ENCODE peak calls at places on chromosomes 12 and 14, in four cellular contexts. H is GM12878, W is K562, D is HepG2. E is an unnamed sample.

GRCh38 chr12:115341442-115341841 is 657.5 kb upstream of the TBX3 start:
- DNase-seq in H (no peak), D (no peak), W (no peak), E (no peak)

GRCh38 chr14:90900712-90901111 is 84.5 kb upstream of the TTC7B start:
- DNase-seq in W (no peak), D (no peak), H (no peak), E (no peak)

GRCh38 chr14:69303086-69303485 is 43.1 kb downstream of the GALNT16 start:
- DNase-seq in W (no peak), D (no peak), H (no peak), E (no peak)

GRCh38 chr12:113912761-113913295 is 53.3 kb downstream of the RBM19 start:
- DNase-seq in D (peak; percentile 50), H (no peak), W (peak; percentile 79), E (peak; percentile 80)

GRCh38 chr12:42987216-42987631 is 397.7 kb upstream of the PRICKLE1 start:
- DNase-seq in W (no peak), H (no peak), D (no peak), E (no peak)

GRCh38 chr12:90899456-90900182 is 55.4 kb downstream of the CCER1 start:
- DNase-seq in W (no peak), H (no peak), D (no peak), E (no peak)

GRCh38 chr12:63419119-63419518 is 249.2 kb downstream of the DPY19L2 start:
- DNase-seq in H (no peak), D (no peak), W (no peak), E (no peak)

GRCh38 chr12:118010903-118011302 is 5.6 kb upstream of the RFC5 start:
- DNase-seq in W (no peak), H (no peak), D (no peak), E (no peak)

GRCh38 chr12:53365245-53365904 is 14.6 kb upstream of the SP1 start:
- DNase-seq in D (no peak), W (peak; percentile 45), H (no peak), E (no peak)

GRCh38 chr12:94305293-94305957 is 154.2 kb downstream of the CEP83 start:
- DNase-seq in D (peak; percentile 61), W (no peak), H (peak; percentile 67), E (no peak)

GRCh38 chr12:5015711-5016492 is 27.8 kb upstream of the KCNA5 start:
- DNase-seq in D (no peak), W (no peak), H (no peak), E (no peak)

GRCh38 chr12:46950116-46950515 is 124.3 kb upstream of the SLC38A4 start:
- DNase-seq in H (no peak), W (no peak), D (no peak), E (no peak)

GRCh38 chr12:65205886-65206285 is 36.5 kb downstream of the LEMD3 start:
- DNase-seq in H (no peak), D (no peak), W (no peak), E (no peak)

GRCh38 chr12:45572114-45572513 is 157.4 kb upstream of the ARID2 start:
- DNase-seq in W (no peak), H (no peak), D (no peak), E (no peak)

GRCh38 chr14:100898935-100899840 is 4.3 kb downstream of the RTL1 start:
- DNase-seq in D (no peak), W (no peak), H (no peak), E (no peak)

GRCh38 chr14:88614218-88614907 is 51.5 kb downstream of the ZC3H14 start:
- DNase-seq in W (no peak), H (no peak), D (no peak), E (no peak)

GRCh38 chr14:76924363-76925151 is 98.3 kb downstream of the LRRC74A start:
- DNase-seq in D (peak; percentile 36), H (no peak), W (peak; percentile 20), E (no peak)

GRCh38 chr14:30601579-30601916 is 20.6 kb upstream of the SCFD1 start:
- DNase-seq in H (no peak), W (no peak), D (no peak), E (no peak)

GRCh38 chr14:30607156-30607780 is 14.9 kb upstream of the SCFD1 start:
- DNase-seq in W (no peak), H (no peak), D (no peak), E (no peak)

GRCh38 chr14:30608533-30609006 is 13.5 kb upstream of the SCFD1 start:
- DNase-seq in W (no peak), D (no peak), H (no peak), E (no peak)

GRCh38 chr14:30600907-30601578 is 21.1 kb upstream of the SCFD1 start:
- DNase-seq in W (no peak), D (no peak), H (no peak), E (no peak)

GRCh38 chr14:30603402-30603801 is 18.7 kb upstream of the SCFD1 start:
- DNase-seq in D (no peak), H (no peak), W (no peak), E (no peak)
- TF ChIP-seq BHLHE40 in D (no peak), H (no peak), W (no peak), E (no peak)

DNA sequence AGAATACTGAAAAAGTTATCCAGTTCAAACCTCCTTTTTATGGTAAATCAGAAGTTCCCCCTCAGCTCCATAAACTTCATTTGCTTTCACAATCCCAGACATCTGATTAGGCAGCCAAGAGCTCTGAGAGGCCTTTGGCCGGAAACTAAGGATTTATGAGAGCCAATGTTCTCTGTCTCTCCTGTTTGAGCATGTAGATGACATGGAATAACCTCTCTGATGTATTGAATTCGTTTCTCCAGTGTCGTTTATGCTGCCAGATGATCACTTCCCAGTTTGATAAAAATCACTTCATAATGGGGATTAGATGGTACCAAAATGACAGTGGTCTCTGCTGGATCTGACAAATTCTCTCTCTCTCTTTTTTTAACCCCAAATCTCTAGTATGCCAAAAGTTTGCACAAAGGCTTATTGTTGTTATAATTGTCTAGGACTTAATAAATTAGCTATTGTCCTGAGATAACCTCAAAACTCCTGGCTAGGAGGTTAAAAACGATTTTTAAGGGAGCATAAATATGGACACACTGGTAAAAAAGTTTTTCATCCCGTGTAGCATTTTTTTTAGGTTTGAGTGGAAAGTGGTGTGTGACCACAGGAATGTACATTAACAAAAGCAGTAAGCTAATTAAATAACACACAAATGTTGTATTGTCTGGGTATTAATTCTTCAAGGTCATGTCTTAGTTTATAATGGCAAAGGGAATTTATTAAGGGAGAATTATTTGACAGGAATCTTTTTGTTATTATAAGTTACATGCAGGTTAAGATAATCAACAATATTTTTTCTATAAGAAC is 82.6 kb upstream of the USP44 start:
- DNase-seq in D (no peak), H (no peak), W (no peak), E (no peak)
- TF ChIP-seq SP1 in D (no peak), H (no peak), W (no peak), E (no peak)

GRCh38 chr14:22448905-22449611 is 140.0 kb downstream of the DAD1 start:
- DNase-seq in H (no peak), D (no peak), W (no peak), E (no peak)
- TF ChIP-seq FOXM1 in H (no peak), D (no peak), W (no peak), E (no peak)

GRCh38 chr14:37544407-37544806 is 50.6 kb downstream of the FOXA1 start:
- DNase-seq in D (no peak), H (no peak), W (no peak), E (no peak)
- TF ChIP-seq BHLHE40 in D (no peak), H (no peak), W (no peak), E (no peak)

DNA sequence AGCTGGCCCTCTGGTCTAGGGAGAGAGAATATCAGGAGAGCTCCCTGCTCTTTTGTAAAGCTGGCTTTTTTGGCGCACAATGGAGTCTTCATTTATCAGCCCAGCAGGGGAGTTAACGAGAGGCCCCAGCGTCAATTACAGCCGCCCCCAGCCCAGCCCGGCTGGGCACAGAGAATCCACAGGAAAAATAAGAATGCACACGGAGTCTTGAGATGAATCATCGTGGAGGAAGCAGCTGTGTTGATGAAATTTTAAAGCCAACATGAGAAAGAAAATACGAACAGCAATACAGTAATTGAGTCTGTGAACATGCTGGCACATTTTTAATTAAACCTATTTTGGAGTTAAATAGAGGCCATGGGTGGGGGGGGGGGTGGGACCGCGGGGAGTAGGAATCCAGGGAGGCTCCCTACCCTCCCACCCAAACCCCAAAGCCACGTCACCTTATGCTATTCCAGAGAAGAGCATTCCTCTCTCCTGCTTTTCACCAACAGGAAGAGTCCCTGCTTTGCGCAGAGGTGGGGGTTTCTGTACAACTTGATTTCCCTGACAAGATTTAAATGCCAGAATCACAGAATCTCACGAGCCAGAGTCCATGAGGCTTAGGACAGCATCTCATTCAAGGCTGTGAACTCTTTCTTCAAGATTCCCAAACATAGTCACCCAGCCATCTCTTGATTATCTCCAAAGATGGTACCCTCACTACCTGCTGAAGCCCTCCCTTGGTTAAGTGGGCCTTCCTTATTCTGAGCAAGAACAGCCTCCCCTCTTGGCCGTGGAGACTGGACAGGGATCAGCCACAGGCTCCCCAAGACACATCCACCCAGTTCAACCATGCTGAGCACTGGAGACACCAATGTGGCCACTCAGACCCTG is 50.2 kb downstream of the CCNK start:
- DNase-seq in W (no peak), D (no peak), H (no peak), E (no peak)
- TF ChIP-seq SP1 in W (no peak), D (no peak), H (no peak), E (no peak)

GRCh38 chr12:50992814-50993213 is 33.4 kb downstream of the SLC11A2 start:
- DNase-seq in W (no peak), H (no peak), D (no peak), E (no peak)
- TF ChIP-seq FOXM1 in W (no peak), H (no peak), D (no peak), E (no peak)

DNA sequence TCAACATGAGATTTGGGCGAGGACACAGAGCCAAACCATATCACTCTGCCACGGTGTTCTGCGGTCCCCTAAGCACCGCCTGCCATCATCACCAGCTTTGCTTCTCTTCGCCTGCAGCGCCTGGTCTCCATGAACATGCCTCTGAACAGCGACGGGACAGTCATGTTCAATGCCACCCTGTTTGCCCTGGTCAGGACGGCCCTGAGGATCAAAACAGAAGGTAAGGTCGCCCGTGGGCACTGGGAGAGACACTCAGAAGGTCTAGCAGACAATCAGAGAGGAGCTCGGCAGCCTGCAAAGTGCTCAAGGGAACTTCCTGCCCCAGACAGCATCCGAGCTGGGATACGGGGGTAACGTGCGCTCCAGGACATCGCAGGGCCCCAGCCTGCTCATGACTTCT is 126.0 kb upstream of the FKBP4 start:
- DNase-seq in D (no peak), W (no peak), H (no peak), E (no peak)
- TF ChIP-seq BHLHE40 in D (no peak), W (no peak), H (no peak), E (no peak)

GRCh38 chr14:65854215-65854614 is 441.7 kb downstream of the FUT8 start:
- DNase-seq in H (no peak), W (no peak), D (no peak), E (no peak)
- TF ChIP-seq SP1 in H (no peak), W (no peak), D (no peak), E (no peak)

E was measured in HEK293T.